ENCODE peak calls at places on chromosomes 5 and 9, in seven cellular contexts. V is NCI-H446 treated with DMSO at 0.1 percent for 48 hours; S is foreskin melanocyte; D is cardiac muscle cell; B is nucleus accumbens; T is naive thymus-derived CD4-positive, alpha-beta T cell; Y is activated T-helper 9 cell treated with anti-CD3 and anti-CD28 coated beads, Interleukin-2, amount 50 U/mL, for 16 hours. W is an unnamed sample.
A peak's percentile ranks its signal among the peaks of the same experiment; 100 is the strongest.

GRCh38 chr9:8750639-8751041 is 951.1 kb upstream of the DMAC1 start:
- DNase-seq in D (peak; percentile 70), T (no peak), Y (no peak), S (peak; percentile 49), V (no peak), B (no peak), W (no peak)

GRCh38 chr5:107806705-107807104 is 136.0 kb upstream of the EFNA5 start:
- DNase-seq in S (no peak), Y (no peak), V (no peak), B (no peak), D (no peak), T (no peak), W (no peak)

GRCh38 chr5:41368158-41368557 is 142.2 kb downstream of the PLCXD3 start:
- DNase-seq in S (no peak), V (peak; percentile 44), T (no peak), B (no peak), D (no peak), Y (no peak), W (no peak)

GRCh38 chr5:44002381-44002901 is 386.8 kb downstream of the FGF10 start:
- DNase-seq in B (no peak), Y (no peak), D (no peak), V (peak; percentile 8), S (no peak), T (no peak), W (no peak)

GRCh38 chr5:14227501-14227900 is 84.4 kb downstream of the TRIO start:
- DNase-seq in Y (no peak), D (no peak), T (no peak), B (no peak), S (no peak), V (no peak), W (no peak)

GRCh38 chr5:150637245-150638052 is 3.0 kb upstream of the SYNPO start:
- DNase-seq in Y (no peak), B (no peak), V (no peak), D (peak; percentile 58), S (no peak), T (no peak), W (no peak)

GRCh38 chr5:169125571-169125970 is 175.4 kb downstream of the SLIT3 start:
- DNase-seq in T (no peak), D (peak; percentile 81), S (no peak), B (no peak), V (no peak), Y (no peak), W (no peak)

GRCh38 chr5:73989956-73990355 is 364.0 kb downstream of the ARHGEF28 start:
- DNase-seq in V (no peak), S (no peak), Y (no peak), B (no peak), T (no peak), D (no peak), W (no peak)

GRCh38 chr5:36403601-36404311 is 102.1 kb upstream of the RANBP3L start:
- DNase-seq in Y (no peak), D (no peak), B (no peak), V (no peak), S (peak; percentile 12), T (no peak), W (no peak)

GRCh38 chr9:75101004-75101601 is 12.8 kb downstream of the OSTF1 start:
- DNase-seq in V (no peak), B (no peak), T (no peak), S (no peak), Y (no peak), D (no peak), W (no peak)

GRCh38 chr5:151868451-151868850 is 56.2 kb downstream of the GLRA1 start:
- DNase-seq in Y (no peak), S (no peak), T (peak; percentile 2), V (no peak), D (no peak), B (no peak), W (no peak)

GRCh38 chr5:162948677-162949076 is 488.7 kb upstream of the CCNG1 start:
- DNase-seq in S (no peak), T (no peak), D (no peak), B (no peak), V (no peak), Y (no peak), W (no peak)

GRCh38 chr5:1642221-1642620 is 118.5 kb upstream of the LPCAT1 start:
- DNase-seq in Y (no peak), T (no peak), B (no peak), S (no peak), D (no peak), V (no peak), W (no peak)